ENCODE peak calls at places on chromosome 22, in five cellular contexts. A is LoVo, B is small intestine, Z is dorsolateral prefrontal cortex, N is AG09319. M is an unnamed sample.

GRCh38 chr22:50064453-50064852 is 6.4 kb upstream of the TTLL8 start:
- DNase-seq in A (no peak), B (no peak), Z (no peak), N (no peak), M (no peak)

GRCh38 chr22:29443452-29443851 is 5.1 kb downstream of the RFPL1 start:
- DNase-seq in A (no peak), B (no peak), Z (no peak), N (no peak), M (no peak)

GRCh38 chr22:35552186-35552842 is 11.7 kb downstream of the RASD2 start:
- DNase-seq in A (peak; percentile 43), B (peak; percentile 65), Z (no peak), N (no peak), M (peak; percentile 62)

GRCh38 chr22:20247010-20247505 is 21.1 kb downstream of the RTN4R start:
- DNase-seq in A (no peak), B (no peak), Z (no peak), N (no peak), M (no peak)

GRCh38 chr22:29914165-29914564 is 31.2 kb downstream of the MTMR3 start:
- DNase-seq in A (no peak), B (no peak), Z (no peak), N (peak; percentile 49), M (no peak)

GRCh38 chr22:41352058-41352457 is 29.7 kb upstream of the TEF start:
- DNase-seq in A (peak; percentile 31), B (no peak), Z (no peak), N (no peak), M (peak; percentile 22)

GRCh38 chr22:42644422-42645340 is 4.3 kb upstream of the ATP5MGL start:
- DNase-seq in A (no peak), B (peak; percentile 40), Z (peak; percentile 38), N (no peak), M (no peak)

GRCh38 chr22:44309137-44309536 is 3.6 kb downstream of the SHISAL1 start:
- DNase-seq in A (peak; percentile 41), B (no peak), Z (no peak), N (peak; percentile 86), M (no peak)

GRCh38 chr22:24953294-24954113 is 988 bp downstream of the KIAA1671 start:
- DNase-seq in A (no peak), B (peak; percentile 48), Z (peak; percentile 27), N (no peak), M (peak; percentile 19)

GRCh38 chr22:48096411-48096810 is 1334.0 kb downstream of the TBC1D22A start:
- DNase-seq in A (no peak), B (no peak), Z (no peak), N (no peak), M (no peak)

GRCh38 chr22:23058481-23059336 is 11.6 kb upstream of the GNAZ start:
- DNase-seq in A (no peak), B (no peak), Z (no peak), N (no peak), M (no peak)

GRCh38 chr22:38202437-38203089 is 769 bp downstream of the MAFF start:
- DNase-seq in A (peak; percentile 75), B (peak; percentile 65), Z (no peak), N (peak; percentile 88), M (peak; percentile 63)

GRCh38 chr22:40973144-40973543 is 22.0 kb downstream of the RBX1 start:
- DNase-seq in A (no peak), B (no peak), Z (no peak), N (no peak), M (no peak)

GRCh38 chr22:20464096-20464614 is 26.5 kb upstream of the SCARF2 start:
- DNase-seq in A (no peak), B (peak; percentile 27), Z (no peak), N (no peak), M (no peak)

GRCh38 chr22:37519268-37520195 is at the start of gene CARD10:
- DNase-seq in A (peak; percentile 38), B (peak; percentile 63), Z (no peak), N (no peak), M (no peak)

GRCh38 chr22:41900652-41901312 is 14.1 kb downstream of the SHISA8 start:
- DNase-seq in A (no peak), B (no peak), Z (no peak), N (no peak), M (no peak)

GRCh38 chr22:37019309-37020191 is at the start of the genes MPST and TST:
- DNase-seq in A (peak; percentile 82), B (peak; percentile 72), Z (peak; percentile 48), N (no peak), M (peak; percentile 48)

GRCh38 chr22:36629320-36629719 is 74.2 kb downstream of the CACNG2 start:
- DNase-seq in A (no peak), B (no peak), Z (no peak), N (no peak), M (no peak)

GRCh38 chr22:43827926-43828710 is 16.0 kb upstream of the EFCAB6 start:
- DNase-seq in A (no peak), B (no peak), Z (no peak), N (no peak), M (no peak)

GRCh38 chr22:30423296-30423958 is 2.1 kb upstream of the MTFP1 start:
- DNase-seq in A (no peak), B (peak; percentile 88), Z (peak; percentile 28), N (no peak), M (no peak)

GRCh38 chr22:39351689-39352214 is 2.0 kb downstream of the SYNGR1 start:
- DNase-seq in A (no peak), B (peak; percentile 9), Z (no peak), N (no peak), M (no peak)

GRCh38 chr22:20251491-20251890 is 16.6 kb downstream of the RTN4R start:
- DNase-seq in A (no peak), B (no peak), Z (no peak), N (no peak), M (no peak)

GRCh38 chr22:47449508-47450270 is 687.2 kb downstream of the TBC1D22A start:
- DNase-seq in A (no peak), B (no peak), Z (no peak), N (no peak), M (no peak)

GRCh38 chr22:41380993-41381328 is 781 bp upstream of the TEF start:
- DNase-seq in A (peak; percentile 60), B (peak; percentile 82), Z (no peak), N (peak; percentile 94), M (peak; percentile 62)

GRCh38 chr22:38716827-38717226 is 11.1 kb downstream of the GTPBP1 start:
- DNase-seq in A (no peak), B (no peak), Z (no peak), N (no peak), M (no peak)

GRCh38 chr22:31870890-31871289 is 73.4 kb upstream of the YWHAH start:
- DNase-seq in A (no peak), B (no peak), Z (no peak), N (peak; percentile 27), M (no peak)

GRCh38 chr22:46007848-46008261 is 30.9 kb upstream of the WNT7B start:
- DNase-seq in A (no peak), B (no peak), Z (peak; percentile 86), N (peak; percentile 72), M (peak; percentile 35)

GRCh38 chr22:44739024-44739423 is 13.4 kb upstream of the ARHGAP8 start:
- DNase-seq in A (no peak), B (no peak), Z (no peak), N (no peak), M (no peak)

GRCh38 chr22:44965171-44965570 is 44.6 kb downstream of the PHF21B start:
- DNase-seq in A (no peak), B (no peak), Z (no peak), N (no peak), M (no peak)

M was measured in HT-29.